ENCODE peak calls at places on chromosomes 13 and 19, in four cellular contexts. One of them, this sample, is unnamed.

GRCh38 chr13:40371531-40372125 is 294.8 kb downstream of the FOXO1 start:
- DNase-seq in A549: no peak
- DNase-seq in HepG2: no peak
- DNase-seq in K562: no peak
- DNase-seq in this sample: no peak

GRCh38 chr13:50015263-50015662 is at the start of gene KCNRG:
- DNase-seq in A549: no peak
- DNase-seq in HepG2: no peak
- DNase-seq in K562: peak; percentile 36
- DNase-seq in this sample: no peak

GRCh38 chr19:3809881-3810707 is 23.9 kb upstream of the MATK start:
- DNase-seq in A549: no peak
- DNase-seq in HepG2: no peak
- DNase-seq in K562: no peak
- DNase-seq in this sample: no peak

GRCh38 chr19:45451181-45451849 is 16.5 kb upstream of the FOSB start:
- DNase-seq in A549: no peak
- DNase-seq in HepG2: no peak
- DNase-seq in K562: no peak
- DNase-seq in this sample: no peak

GRCh38 chr19:35518313-35518712 is 4.9 kb upstream of the DMKN start:
- DNase-seq in A549: peak; percentile 72
- DNase-seq in HepG2: no peak
- DNase-seq in K562: no peak
- DNase-seq in this sample: no peak

GRCh38 chr13:109400192-109400591 is 386.2 kb downstream of the IRS2 start:
- DNase-seq in A549: no peak
- DNase-seq in HepG2: no peak
- DNase-seq in K562: no peak
- DNase-seq in this sample: no peak

GRCh38 chr19:35963514-35963913 is 27.3 kb downstream of the LRFN3 start:
- DNase-seq in A549: peak; percentile 75
- DNase-seq in HepG2: peak; percentile 34
- DNase-seq in K562: peak; percentile 57
- DNase-seq in this sample: no peak

GRCh38 chr19:18541258-18541991 is 1.9 kb downstream of the FKBP8 start:
- DNase-seq in A549: no peak
- DNase-seq in HepG2: no peak
- DNase-seq in K562: no peak
- DNase-seq in this sample: no peak

GRCh38 chr13:52782486-52783448 is 43.1 kb upstream of the CNMD start:
- DNase-seq in A549: no peak
- DNase-seq in HepG2: no peak
- DNase-seq in K562: no peak
- DNase-seq in this sample: no peak
- TF ChIP-seq PHF8 in A549: no peak
- TF ChIP-seq PHF8 in HepG2: no peak
- TF ChIP-seq PHF8 in K562: no peak
- TF ChIP-seq PHF8 in this sample: no peak

GRCh38 chr19:12770922-12771321 is 4.4 kb downstream of the HOOK2 start:
- DNase-seq in A549: no peak
- DNase-seq in HepG2: no peak
- DNase-seq in K562: no peak
- DNase-seq in this sample: no peak
- TF ChIP-seq PHF8 in A549: no peak
- TF ChIP-seq PHF8 in HepG2: no peak
- TF ChIP-seq PHF8 in K562: no peak
- TF ChIP-seq PHF8 in this sample: no peak

GRCh38 chr13:111858571-111858970 is 208.4 kb upstream of the SOX1 start:
- DNase-seq in A549: no peak
- DNase-seq in HepG2: no peak
- DNase-seq in K562: no peak
- DNase-seq in this sample: no peak

GRCh38 chr13:111857336-111857735 is 209.6 kb upstream of the SOX1 start:
- DNase-seq in A549: no peak
- DNase-seq in HepG2: no peak
- DNase-seq in K562: no peak
- DNase-seq in this sample: no peak

GRCh38 chr13:111857846-111858560 is 208.9 kb upstream of the SOX1 start:
- DNase-seq in A549: no peak
- DNase-seq in HepG2: no peak
- DNase-seq in K562: peak; percentile 0
- DNase-seq in this sample: no peak

GRCh38 chr13:111860161-111860560 is 206.8 kb upstream of the SOX1 start:
- DNase-seq in A549: no peak
- DNase-seq in HepG2: no peak
- DNase-seq in K562: no peak
- DNase-seq in this sample: no peak

DNA sequence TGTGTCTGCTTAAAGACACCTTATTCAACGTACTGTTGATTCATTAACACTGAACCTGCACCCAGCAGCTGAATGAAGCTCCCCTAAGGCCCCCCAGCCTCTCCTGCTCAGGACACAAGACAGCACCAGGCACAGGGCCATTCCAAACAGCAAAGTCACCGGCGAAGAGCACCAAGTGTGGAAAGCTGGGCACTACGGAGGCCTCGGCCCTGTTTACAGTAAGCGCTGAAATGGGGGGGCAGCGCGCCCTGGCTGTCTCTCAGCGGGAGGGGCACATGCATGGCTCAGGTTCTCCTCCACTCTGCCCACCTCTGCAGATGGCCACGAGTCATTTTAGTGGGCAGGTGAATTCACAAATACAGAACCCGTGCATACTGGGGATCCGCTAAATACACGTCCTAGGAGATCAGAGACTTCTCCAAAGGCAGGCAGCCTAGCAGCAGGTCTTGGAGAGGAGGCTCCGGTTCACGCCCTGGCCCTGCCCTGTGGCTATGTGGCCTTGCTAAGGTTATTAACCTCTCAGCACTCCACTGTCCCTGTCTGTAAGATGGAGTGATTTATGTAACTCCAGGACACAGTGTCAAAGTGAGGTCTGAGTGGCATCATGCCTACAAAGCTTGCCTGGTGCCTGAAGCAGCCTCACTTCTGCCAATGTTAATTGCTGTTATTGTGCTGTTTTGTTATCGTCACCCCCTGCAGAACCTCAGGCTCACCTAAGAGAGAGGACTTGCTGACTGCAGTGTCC is 207.4 kb upstream of the SOX1 start:
- DNase-seq in A549: no peak
- DNase-seq in HepG2: no peak
- DNase-seq in K562: no peak
- DNase-seq in this sample: peak; percentile 43
- TF ChIP-seq PHF8 in A549: no peak
- TF ChIP-seq PHF8 in HepG2: no peak
- TF ChIP-seq PHF8 in K562: no peak
- TF ChIP-seq PHF8 in this sample: no peak

DNA sequence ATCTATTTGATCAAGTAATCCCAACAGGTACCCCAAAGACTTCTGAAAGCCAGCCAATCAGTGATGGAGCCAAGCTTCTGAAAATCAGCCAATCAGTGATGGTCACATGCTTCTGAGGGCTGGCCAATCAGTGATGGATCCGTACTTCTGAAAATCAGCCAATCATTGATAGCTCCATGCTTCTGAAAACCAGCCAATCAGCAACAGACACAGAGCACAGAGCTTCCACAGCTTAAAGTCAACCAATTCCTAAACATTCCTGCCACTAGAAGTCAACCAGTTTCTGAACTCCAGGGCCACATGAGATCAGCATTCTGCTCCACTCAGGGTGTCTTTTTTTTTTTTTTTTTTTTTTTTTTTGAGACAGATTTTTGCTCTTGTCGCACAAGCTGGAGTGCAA is 8.2 kb upstream of the HSD17B14 start:
- DNase-seq in A549: peak; percentile 92
- DNase-seq in HepG2: peak; percentile 82
- DNase-seq in K562: peak; percentile 47
- DNase-seq in this sample: no peak
- TF ChIP-seq PHF8 in A549: no peak
- TF ChIP-seq PHF8 in HepG2: no peak
- TF ChIP-seq PHF8 in K562: no peak
- TF ChIP-seq PHF8 in this sample: no peak

DNA sequence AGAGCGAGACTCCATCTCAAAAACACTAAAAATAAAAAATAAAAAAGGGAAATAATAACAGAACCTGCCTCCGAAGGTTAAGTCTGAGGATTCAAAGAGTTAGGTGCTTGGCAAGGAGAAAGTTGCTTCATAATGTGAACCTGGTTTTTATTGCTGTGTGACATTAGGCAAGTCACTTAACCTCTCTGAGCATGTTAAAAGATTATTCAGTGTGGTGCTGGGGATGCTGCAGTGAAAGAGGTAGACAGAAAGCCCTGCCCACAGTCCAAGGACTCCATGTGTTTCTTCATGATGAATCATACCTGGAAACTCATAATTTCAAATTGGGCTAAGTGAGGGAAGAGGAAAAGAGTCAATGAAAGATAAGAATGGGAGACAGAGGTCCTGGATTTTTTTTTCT is 2.4 kb downstream of the IL27RA start:
- DNase-seq in A549: no peak
- DNase-seq in HepG2: no peak
- DNase-seq in K562: no peak
- DNase-seq in this sample: no peak
- TF ChIP-seq PHF8 in A549: no peak
- TF ChIP-seq PHF8 in HepG2: no peak
- TF ChIP-seq PHF8 in K562: no peak
- TF ChIP-seq PHF8 in this sample: no peak

GRCh38 chr13:27556109-27556508 is 64.2 kb downstream of the LNX2 start:
- DNase-seq in A549: peak; percentile 5
- DNase-seq in HepG2: no peak
- DNase-seq in K562: no peak
- DNase-seq in this sample: no peak

GRCh38 chr13:27549406-27549981 is 70.8 kb downstream of the LNX2 start:
- DNase-seq in A549: peak; percentile 36
- DNase-seq in HepG2: no peak
- DNase-seq in K562: no peak
- DNase-seq in this sample: no peak

GRCh38 chr13:27551563-27551962 is 68.8 kb downstream of the LNX2 start:
- DNase-seq in A549: no peak
- DNase-seq in HepG2: no peak
- DNase-seq in K562: no peak
- DNase-seq in this sample: no peak
- TF ChIP-seq PHF8 in A549: no peak
- TF ChIP-seq PHF8 in HepG2: no peak
- TF ChIP-seq PHF8 in K562: no peak
- TF ChIP-seq PHF8 in this sample: no peak

GRCh38 chr13:113034451-113035208 is 65.6 kb downstream of the MCF2L start:
- DNase-seq in A549: peak; percentile 32
- DNase-seq in HepG2: peak; percentile 52
- DNase-seq in K562: peak; percentile 47
- DNase-seq in this sample: peak; percentile 72
- TF ChIP-seq PHF8 in A549: no peak
- TF ChIP-seq PHF8 in HepG2: no peak
- TF ChIP-seq PHF8 in K562: no peak
- TF ChIP-seq PHF8 in this sample: no peak